ENCODE peak calls at places on chromosomes 7 and 10, in seven cellular contexts. U, Q, Y, M, D, G and T are unnamed samples.

GRCh38 chr7:87318741-87319140 is 26.7 kb upstream of the CROT start:
- DNase-seq in U (no peak), Q (no peak), Y (no peak), M (no peak), D (no peak), G (no peak), T (no peak)

GRCh38 chr10:86614853-86615252 is 39.5 kb upstream of the OPN4 start:
- DNase-seq in U (no peak), Q (no peak), Y (no peak), M (no peak), D (no peak), G (no peak), T (no peak)

GRCh38 chr7:51034531-51035264 is 252.0 kb upstream of the GRB10 start:
- DNase-seq in U (no peak), Q (no peak), Y (peak; percentile 60), M (peak; percentile 87), D (no peak), G (no peak), T (no peak)

GRCh38 chr7:74656911-74657691 is 417 bp upstream of the GTF2I start:
- DNase-seq in U (peak; percentile 90), Q (peak; percentile 70), Y (peak; percentile 99), M (peak; percentile 92), D (peak; percentile 100), G (peak; percentile 98), T (peak; percentile 100)

GRCh38 chr10:31426425-31426824 is 107.4 kb downstream of the ZEB1 start:
- DNase-seq in U (no peak), Q (no peak), Y (peak; percentile 90), M (peak; percentile 94), D (no peak), G (no peak), T (no peak)

GRCh38 chr10:43453266-43453831 is 16.4 kb downstream of the ZNF487 start:
- DNase-seq in U (no peak), Q (no peak), Y (no peak), M (peak; percentile 13), D (peak; percentile 73), G (no peak), T (no peak)

GRCh38 chr10:18594574-18595156 is 56.7 kb downstream of the NSUN6 start:
- DNase-seq in U (no peak), Q (no peak), Y (no peak), M (peak; percentile 11), D (no peak), G (no peak), T (peak; percentile 50)

GRCh38 chr7:140506788-140507464 is 27.6 kb upstream of the MKRN1 start:
- DNase-seq in U (no peak), Q (no peak), Y (peak; percentile 55), M (peak; percentile 15), D (peak; percentile 19), G (no peak), T (peak; percentile 48)

GRCh38 chr7:86814980-86815379 is 171.3 kb downstream of the GRM3 start:
- DNase-seq in U (no peak), Q (no peak), Y (peak; percentile 6), M (peak; percentile 7), D (peak; percentile 48), G (no peak), T (no peak)

GRCh38 chr10:30811665-30812017 is 182.1 kb upstream of the LYZL2 start:
- DNase-seq in U (no peak), Q (no peak), Y (no peak), M (peak; percentile 84), D (no peak), G (peak; percentile 29), T (no peak)

GRCh38 chr7:37282093-37282444 is 166.6 kb downstream of the ELMO1 start:
- DNase-seq in U (no peak), Q (no peak), Y (no peak), M (no peak), D (no peak), G (no peak), T (no peak)

GRCh38 chr7:144812379-144813283 is 23.2 kb downstream of the TPK1 start:
- DNase-seq in U (no peak), Q (no peak), Y (no peak), M (no peak), D (peak; percentile 45), G (no peak), T (no peak)

GRCh38 chr10:61993676-61994401 is 92.3 kb downstream of the ARID5B start:
- DNase-seq in U (no peak), Q (no peak), Y (peak; percentile 58), M (no peak), D (no peak), G (no peak), T (no peak)

GRCh38 chr7:156064921-156065386 is 252.7 kb upstream of the SHH start:
- DNase-seq in U (no peak), Q (no peak), Y (no peak), M (no peak), D (no peak), G (no peak), T (no peak)

GRCh38 chr7:106613861-106614560 is 46.9 kb downstream of the CCDC71L start:
- DNase-seq in U (no peak), Q (no peak), Y (peak; percentile 64), M (peak; percentile 37), D (no peak), G (no peak), T (no peak)

GRCh38 chr7:778271-778967 is 51.3 kb upstream of the PRKAR1B start:
- DNase-seq in U (no peak), Q (no peak), Y (no peak), M (no peak), D (no peak), G (no peak), T (no peak)

GRCh38 chr10:48477181-48477580 is 127.7 kb downstream of the ARHGAP22 start:
- DNase-seq in U (no peak), Q (no peak), Y (no peak), M (no peak), D (no peak), G (no peak), T (no peak)

GRCh38 chr7:132154248-132154647 is 422.0 kb downstream of the PLXNA4 start:
- DNase-seq in U (no peak), Q (no peak), Y (no peak), M (no peak), D (no peak), G (no peak), T (no peak)

GRCh38 chr7:38318803-38319416 is 45.5 kb upstream of the TARP start:
- DNase-seq in U (no peak), Q (peak; percentile 41), Y (peak; percentile 85), M (peak; percentile 79), D (peak; percentile 78), G (no peak), T (peak; percentile 27)

GRCh38 chr10:314871-315270 is 179.6 kb downstream of the ZMYND11 start:
- DNase-seq in U (no peak), Q (no peak), Y (no peak), M (no peak), D (no peak), G (no peak), T (no peak)

GRCh38 chr7:90267263-90267858 is 22.4 kb downstream of the CFAP69 start:
- DNase-seq in U (no peak), Q (no peak), Y (no peak), M (peak; percentile 16), D (no peak), G (no peak), T (no peak)

GRCh38 chr7:151244156-151244870 is 4.2 kb downstream of the SMARCD3 start:
- DNase-seq in U (no peak), Q (peak; percentile 83), Y (peak; percentile 64), M (peak; percentile 61), D (peak; percentile 70), G (peak; percentile 57), T (peak; percentile 69)

GRCh38 chr7:3165681-3166580 is 122.3 kb upstream of the CARD11 start:
- DNase-seq in U (no peak), Q (no peak), Y (no peak), M (no peak), D (no peak), G (no peak), T (no peak)

GRCh38 chr10:26881600-26882331 is 21.0 kb upstream of the ABI1 start:
- DNase-seq in U (no peak), Q (peak; percentile 40), Y (peak; percentile 82), M (peak; percentile 78), D (peak; percentile 78), G (no peak), T (no peak)

GRCh38 chr7:24821045-24821853 is 64.0 kb upstream of the GSDME start:
- DNase-seq in U (peak; percentile 22), Q (no peak), Y (peak; percentile 82), M (peak; percentile 96), D (peak; percentile 92), G (peak; percentile 82), T (no peak)

GRCh38 chr10:130179640-130180039 is 43.4 kb downstream of the GLRX3 start:
- DNase-seq in U (no peak), Q (no peak), Y (peak; percentile 85), M (peak; percentile 79), D (peak; percentile 46), G (no peak), T (no peak)

GRCh38 chr7:34497153-34497777 is 160.8 kb upstream of the NPSR1 start:
- DNase-seq in U (no peak), Q (no peak), Y (no peak), M (no peak), D (no peak), G (no peak), T (peak; percentile 48)
- TF ChIP-seq CTCF in U (no peak), Q (no peak), Y (peak; percentile 29), M (peak; percentile 7), D (peak; percentile 3), G (no peak), T (peak; percentile 87)

GRCh38 chr7:18570441-18570840 is 74.9 kb downstream of the HDAC9 start:
- DNase-seq in U (no peak), Q (no peak), Y (no peak), M (no peak), D (no peak), G (no peak), T (no peak)
- TF ChIP-seq CTCF in U (no peak), Q (no peak), Y (no peak), M (no peak), D (no peak), G (no peak), T (no peak)

GRCh38 chr7:44921607-44922350 is 36.4 kb upstream of the PURB start:
- DNase-seq in U (peak; percentile 58), Q (peak; percentile 57), Y (peak; percentile 81), M (peak; percentile 71), D (peak; percentile 88), G (peak; percentile 93), T (peak; percentile 85)

GRCh38 chr7:44920119-44920518 is 34.8 kb upstream of the PURB start:
- DNase-seq in U (no peak), Q (no peak), Y (no peak), M (no peak), D (no peak), G (no peak), T (no peak)

GRCh38 chr7:44918029-44918428 is 32.7 kb upstream of the PURB start:
- DNase-seq in U (no peak), Q (no peak), Y (no peak), M (no peak), D (no peak), G (no peak), T (no peak)

GRCh38 chr7:44917465-44917864 is 32.1 kb upstream of the PURB start:
- DNase-seq in U (no peak), Q (no peak), Y (no peak), M (no peak), D (no peak), G (no peak), T (no peak)

GRCh38 chr7:44922351-44922694 is 37.0 kb upstream of the PURB start:
- DNase-seq in U (no peak), Q (no peak), Y (no peak), M (no peak), D (no peak), G (no peak), T (no peak)
- TF ChIP-seq CTCF in U (no peak), Q (no peak), Y (no peak), M (no peak), D (no peak), G (peak; percentile 17), T (peak; percentile 15)

GRCh38 chr7:112538859-112539258 is 58.1 kb downstream of the LSMEM1 start:
- DNase-seq in U (no peak), Q (no peak), Y (no peak), M (peak; percentile 5), D (no peak), G (no peak), T (no peak)
- TF ChIP-seq CTCF in U (no peak), Q (no peak), Y (no peak), M (no peak), D (no peak), G (no peak), T (no peak)